ENCODE peak calls at places on chromosome 18, in eight cellular contexts. G, U, R, A, X, V, F and T are unnamed samples.

GRCh38 chr18:76580288-76580962 is 85.4 kb upstream of the ZNF516 start:
- DNase-seq in R (no peak), G (no peak), U (no peak), A (no peak), V (no peak), X (no peak), F (no peak), T (no peak)

GRCh38 chr18:57164401-57164800 is 17.5 kb downstream of the BOD1L2 start:
- DNase-seq in V (no peak), G (no peak), A (no peak), X (no peak), F (no peak), U (no peak), R (no peak), T (no peak)

GRCh38 chr18:79944746-79945117 is 6.7 kb downstream of the SLC66A2 start:
- DNase-seq in V (no peak), G (peak), A (peak), F (no peak), R (no peak), U (no peak), X (no peak), T (no peak)

GRCh38 chr18:36993068-36993467 is 164.1 kb downstream of the KIAA1328 start:
- DNase-seq in R (no peak), U (no peak), G (no peak), X (no peak), A (no peak), F (no peak), V (no peak), T (no peak)

GRCh38 chr18:58800582-58800981 is 64.1 kb upstream of the ZNF532 start:
- DNase-seq in V (no peak), R (no peak), U (no peak), A (no peak), X (no peak), G (no peak), F (no peak), T (no peak)

GRCh38 chr18:269480-270090 is 1.7 kb upstream of the THOC1 start:
- DNase-seq in R (no peak), U (no peak), A (no peak), V (no peak), G (no peak), F (peak), X (no peak), T (no peak)

GRCh38 chr18:30113454-30113853 is 929.1 kb downstream of the DSC3 start:
- DNase-seq in V (no peak), A (no peak), F (no peak), G (no peak), R (no peak), X (no peak), U (no peak), T (no peak)

GRCh38 chr18:6980363-6980762 is 137.2 kb downstream of the LAMA1 start:
- DNase-seq in V (no peak), G (no peak), X (no peak), U (no peak), F (no peak), R (no peak), A (no peak), T (no peak)

GRCh38 chr18:34550902-34551301 is 159.2 kb upstream of the DTNA start:
- DNase-seq in V (no peak), F (no peak), A (no peak), R (no peak), G (no peak), U (no peak), X (no peak), T (no peak)

GRCh38 chr18:51248685-51249084 is 51.2 kb upstream of the MEX3C start:
- DNase-seq in R (no peak), A (no peak), X (no peak), U (no peak), V (no peak), G (no peak), F (no peak), T (no peak)

GRCh38 chr18:35923939-35924338 is 48.5 kb upstream of the RMP24 start:
- DNase-seq in V (no peak), X (peak), R (no peak), A (no peak), U (no peak), G (no peak), F (no peak), T (no peak)

GRCh38 chr18:58511306-58511705 is 117.6 kb downstream of the ALPK2 start:
- DNase-seq in G (no peak), A (no peak), F (no peak), U (no peak), X (no peak), R (no peak), V (no peak), T (no peak)

GRCh38 chr18:24868760-24869237 is 408.4 kb downstream of the HRH4 start:
- DNase-seq in A (no peak), F (no peak), R (no peak), G (no peak), U (peak), X (no peak), V (no peak), T (no peak)

GRCh38 chr18:58338961-58339722 is 289.7 kb downstream of the ALPK2 start:
- DNase-seq in R (peak), A (no peak), F (no peak), V (peak), X (no peak), G (no peak), U (no peak), T (no peak)

DNA sequence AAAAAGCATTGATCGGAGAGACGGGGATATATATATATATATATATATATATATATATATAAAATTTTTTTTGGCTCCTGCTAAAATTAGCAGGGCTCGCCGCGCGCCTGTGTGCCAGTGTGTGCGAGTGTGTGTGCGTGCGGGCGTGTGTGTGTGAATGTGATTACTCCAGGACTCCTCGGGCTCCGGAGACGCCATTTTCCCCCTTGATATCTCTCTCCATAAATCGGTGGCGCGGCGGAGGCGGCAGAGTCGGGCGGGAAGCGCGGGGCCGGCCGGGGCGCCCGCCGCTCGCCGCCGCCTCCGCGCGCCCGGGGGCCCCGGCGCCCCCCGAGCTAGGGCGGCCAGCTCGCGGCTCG is 797 bp upstream of the SETBP1 start:
- DNase-seq in A (peak), R (peak), V (peak), G (peak), F (peak), U (no peak), X (peak), T (no peak)
- H3K4me3 ChIP-seq in A (peak), R (peak), V (peak), G (peak), F (peak), U (no peak), X (peak), T (peak)

GRCh38 chr18:73645175-73645715 is 502.4 kb downstream of the FBXO15 start:
- DNase-seq in R (no peak), F (no peak), X (no peak), U (no peak), A (no peak), G (no peak), V (no peak), T (no peak)

GRCh38 chr18:73646196-73646595 is 501.4 kb downstream of the FBXO15 start:
- DNase-seq in U (no peak), X (no peak), A (no peak), R (no peak), V (no peak), G (no peak), F (no peak), T (no peak)

GRCh38 chr18:73653251-73653650 is 494.4 kb downstream of the FBXO15 start:
- DNase-seq in F (no peak), V (no peak), A (no peak), R (no peak), U (no peak), X (no peak), G (no peak), T (no peak)

GRCh38 chr18:73646772-73647171 is 500.9 kb downstream of the FBXO15 start:
- DNase-seq in V (no peak), R (no peak), A (no peak), F (no peak), X (no peak), G (no peak), U (no peak), T (peak)

DNA sequence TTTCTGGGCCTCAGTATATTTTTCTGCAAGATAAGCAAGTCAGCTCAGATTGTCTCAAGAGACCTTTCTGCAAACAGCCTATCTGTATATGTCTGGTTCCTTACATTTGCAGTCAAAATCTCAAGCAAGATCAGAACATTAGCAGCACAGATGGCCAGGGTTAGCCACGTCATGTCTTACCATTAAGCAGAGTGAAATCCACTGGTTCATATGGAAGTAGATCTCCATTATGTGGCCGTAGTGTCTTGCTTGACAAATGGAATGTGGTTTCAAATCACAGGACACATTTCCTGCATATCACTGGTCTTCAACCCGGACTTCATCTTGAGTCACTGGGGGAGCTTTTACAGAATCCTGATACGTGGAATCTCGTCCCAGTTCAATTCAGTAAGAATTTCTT is 500.2 kb downstream of the FBXO15 start:
- DNase-seq in X (no peak), G (no peak), A (no peak), R (no peak), F (no peak), V (no peak), U (no peak), T (no peak)
- H3K27ac ChIP-seq in X (no peak), G (no peak), A (no peak), R (no peak), F (no peak), V (no peak), U (no peak), T (no peak)

GRCh38 chr18:3798032-3798431 is 348.1 kb downstream of the TGIF1 start:
- DNase-seq in F (no peak), X (no peak), V (no peak), U (no peak), G (no peak), A (no peak), R (no peak), T (no peak)

GRCh38 chr18:3792711-3793110 is 342.7 kb downstream of the TGIF1 start:
- DNase-seq in R (no peak), F (no peak), X (no peak), G (no peak), V (no peak), U (no peak), A (no peak), T (no peak)

GRCh38 chr18:3796434-3796833 is 346.5 kb downstream of the TGIF1 start:
- DNase-seq in V (no peak), R (no peak), A (no peak), G (no peak), U (no peak), X (no peak), F (no peak), T (no peak)

GRCh38 chr18:3793545-3793944 is 343.6 kb downstream of the TGIF1 start:
- DNase-seq in A (no peak), G (no peak), X (no peak), U (no peak), F (no peak), R (no peak), V (no peak), T (no peak)

DNA sequence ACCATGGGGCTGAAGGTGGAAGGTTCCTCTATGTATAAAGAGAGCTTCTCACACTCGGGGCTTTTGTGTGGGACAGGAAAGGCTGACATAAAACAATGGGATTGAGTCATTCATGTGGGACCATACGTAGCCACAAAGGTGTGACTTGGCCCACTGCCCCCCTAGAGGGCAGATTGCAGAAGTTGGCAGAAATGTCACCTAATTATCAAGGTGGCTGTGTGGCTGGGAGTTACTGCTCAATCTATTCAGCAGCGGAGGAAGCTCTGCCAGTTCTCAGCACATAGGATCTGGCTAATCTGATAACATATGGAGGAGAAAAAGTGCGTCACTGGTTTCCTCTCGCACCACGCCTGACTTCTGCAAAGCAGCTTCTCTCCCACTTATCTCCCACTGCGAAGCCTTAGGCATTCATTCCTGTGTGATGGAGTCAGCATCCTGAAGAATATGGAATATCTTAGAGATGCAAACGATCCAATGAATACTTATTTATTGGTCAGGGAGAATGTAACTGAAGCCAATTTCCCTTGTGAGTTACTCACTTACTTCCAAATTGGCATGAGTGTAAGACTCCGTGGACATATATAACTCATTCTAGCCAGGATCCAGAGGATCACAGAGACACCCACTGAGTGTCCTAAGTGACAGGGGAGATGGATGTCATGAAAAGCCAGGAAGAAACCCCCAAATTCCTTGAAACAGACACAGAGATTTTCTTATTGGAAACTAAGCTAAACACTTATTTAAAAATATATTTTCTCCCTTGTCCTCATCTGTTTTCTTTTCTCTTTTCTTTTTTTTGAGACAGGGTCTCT is 344.8 kb downstream of the TGIF1 start:
- DNase-seq in U (no peak), X (no peak), F (peak), V (peak), A (no peak), G (no peak), R (no peak), T (peak)
- TF ChIP-seq CTCF in U (no peak), X (no peak), F (peak), V (no peak), A (no peak), G (no peak), R (no peak), T (no peak)

DNA sequence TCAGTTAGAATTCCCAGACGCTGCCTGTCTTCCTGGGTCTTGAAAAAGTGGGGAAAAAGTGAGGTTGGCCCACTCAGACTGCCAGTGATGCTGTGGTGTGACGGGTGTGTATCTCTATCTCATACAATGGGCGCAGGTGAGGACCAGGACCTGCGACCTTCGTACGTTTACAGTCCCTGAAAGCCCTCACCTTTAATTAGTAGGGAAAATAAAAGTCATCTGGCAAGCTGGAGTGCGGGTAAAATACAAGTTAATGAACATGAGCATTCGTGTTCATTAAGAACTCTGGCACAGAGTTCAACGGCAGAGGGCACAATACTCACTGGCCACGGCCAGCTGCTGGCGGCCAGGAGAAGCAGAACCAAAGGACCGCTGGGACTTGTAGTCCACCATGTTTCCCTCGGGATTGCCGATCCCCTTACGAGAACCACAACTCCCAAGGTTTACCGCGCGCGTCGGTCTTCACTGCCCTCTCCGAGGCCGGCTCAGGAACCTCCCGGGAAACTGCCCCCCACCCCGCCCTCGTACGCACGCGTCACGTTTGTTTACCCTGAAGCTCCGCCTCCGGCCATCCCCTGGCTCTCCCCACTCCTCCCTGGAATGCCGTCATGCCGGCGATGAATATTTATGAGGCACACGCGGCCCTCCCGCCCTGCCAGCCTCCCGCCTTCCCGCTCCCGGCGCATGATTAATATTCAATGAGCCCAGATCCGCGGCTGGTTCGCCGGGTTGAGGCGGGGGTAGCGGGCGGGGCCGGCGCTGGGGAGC is 486 bp upstream of the PHLPP1 start:
- DNase-seq in V (peak), R (peak), X (peak), F (peak), A (peak), U (peak), G (peak), T (peak)
- H3K4me3 ChIP-seq in V (peak), R (peak), X (peak), F (peak), A (peak), U (peak), G (peak), T (peak)